ENCODE peak calls at places on chromosomes 6 and 20, in nine cellular contexts. One of them, this sample, is unnamed.

GRCh38 chr20:57897891-57898290 is 188.1 kb upstream of the PMEPA1 start:
- DNase-seq in mesendoderm: no peak
- DNase-seq in OCI-M1: no peak
- DNase-seq in thoracic aorta: no peak
- DNase-seq in NCI-H2081 treated with DMSO at 0.1 percent for 48 hours: no peak
- DNase-seq in lower leg skin: no peak
- DNase-seq in heart right ventricle: no peak
- DNase-seq in activated CD8-positive, alpha-beta memory T cell treated with anti-CD3 and anti-CD28 coated beads for 1 hour: no peak
- DNase-seq in activated naive CD8-positive, alpha-beta T cell treated with anti-CD3 and anti-CD28 coated beads, Interleukin-2, amount 10 ng/mL, durations not matched to agents 7 days and 5 days: no peak
- DNase-seq in this sample: peak; percentile 36

GRCh38 chr6:44660561-44661220 is 273.2 kb downstream of the CDC5L start:
- DNase-seq in mesendoderm: no peak
- DNase-seq in OCI-M1: no peak
- DNase-seq in thoracic aorta: no peak
- DNase-seq in NCI-H2081 treated with DMSO at 0.1 percent for 48 hours: no peak
- DNase-seq in lower leg skin: no peak
- DNase-seq in heart right ventricle: no peak
- DNase-seq in activated CD8-positive, alpha-beta memory T cell treated with anti-CD3 and anti-CD28 coated beads for 1 hour: no peak
- DNase-seq in activated naive CD8-positive, alpha-beta T cell treated with anti-CD3 and anti-CD28 coated beads, Interleukin-2, amount 10 ng/mL, durations not matched to agents 7 days and 5 days: no peak
- DNase-seq in this sample: no peak

GRCh38 chr20:7723284-7723683 is 217.0 kb downstream of the HAO1 start:
- DNase-seq in mesendoderm: no peak
- DNase-seq in OCI-M1: no peak
- DNase-seq in thoracic aorta: no peak
- DNase-seq in NCI-H2081 treated with DMSO at 0.1 percent for 48 hours: no peak
- DNase-seq in lower leg skin: no peak
- DNase-seq in heart right ventricle: no peak
- DNase-seq in activated CD8-positive, alpha-beta memory T cell treated with anti-CD3 and anti-CD28 coated beads for 1 hour: no peak
- DNase-seq in activated naive CD8-positive, alpha-beta T cell treated with anti-CD3 and anti-CD28 coated beads, Interleukin-2, amount 10 ng/mL, durations not matched to agents 7 days and 5 days: no peak
- DNase-seq in this sample: no peak

GRCh38 chr6:146364816-146365594 is 178.6 kb upstream of the RAB32 start:
- DNase-seq in mesendoderm: no peak
- DNase-seq in OCI-M1: no peak
- DNase-seq in thoracic aorta: no peak
- DNase-seq in NCI-H2081 treated with DMSO at 0.1 percent for 48 hours: no peak
- DNase-seq in lower leg skin: no peak
- DNase-seq in heart right ventricle: no peak
- DNase-seq in activated CD8-positive, alpha-beta memory T cell treated with anti-CD3 and anti-CD28 coated beads for 1 hour: no peak
- DNase-seq in activated naive CD8-positive, alpha-beta T cell treated with anti-CD3 and anti-CD28 coated beads, Interleukin-2, amount 10 ng/mL, durations not matched to agents 7 days and 5 days: no peak
- DNase-seq in this sample: no peak

GRCh38 chr6:20399518-20399917 is 2.2 kb upstream of the E2F3 start:
- DNase-seq in mesendoderm: no peak
- DNase-seq in OCI-M1: no peak
- DNase-seq in thoracic aorta: no peak
- DNase-seq in NCI-H2081 treated with DMSO at 0.1 percent for 48 hours: no peak
- DNase-seq in lower leg skin: no peak
- DNase-seq in heart right ventricle: no peak
- DNase-seq in activated CD8-positive, alpha-beta memory T cell treated with anti-CD3 and anti-CD28 coated beads for 1 hour: no peak
- DNase-seq in activated naive CD8-positive, alpha-beta T cell treated with anti-CD3 and anti-CD28 coated beads, Interleukin-2, amount 10 ng/mL, durations not matched to agents 7 days and 5 days: no peak
- DNase-seq in this sample: no peak

GRCh38 chr20:45456632-45457031 is 12.9 kb upstream of the WFDC2 start:
- DNase-seq in mesendoderm: peak; percentile 78
- DNase-seq in OCI-M1: peak; percentile 31
- DNase-seq in thoracic aorta: no peak
- DNase-seq in NCI-H2081 treated with DMSO at 0.1 percent for 48 hours: no peak
- DNase-seq in lower leg skin: no peak
- DNase-seq in heart right ventricle: no peak
- DNase-seq in activated CD8-positive, alpha-beta memory T cell treated with anti-CD3 and anti-CD28 coated beads for 1 hour: no peak
- DNase-seq in activated naive CD8-positive, alpha-beta T cell treated with anti-CD3 and anti-CD28 coated beads, Interleukin-2, amount 10 ng/mL, durations not matched to agents 7 days and 5 days: no peak
- DNase-seq in this sample: no peak

GRCh38 chr20:1434571-1435336 is 31.9 kb downstream of the NSFL1C start:
- DNase-seq in mesendoderm: peak; percentile 67
- DNase-seq in OCI-M1: peak; percentile 98
- DNase-seq in thoracic aorta: no peak
- DNase-seq in NCI-H2081 treated with DMSO at 0.1 percent for 48 hours: no peak
- DNase-seq in lower leg skin: no peak
- DNase-seq in heart right ventricle: peak; percentile 16
- DNase-seq in activated CD8-positive, alpha-beta memory T cell treated with anti-CD3 and anti-CD28 coated beads for 1 hour: no peak
- DNase-seq in activated naive CD8-positive, alpha-beta T cell treated with anti-CD3 and anti-CD28 coated beads, Interleukin-2, amount 10 ng/mL, durations not matched to agents 7 days and 5 days: peak; percentile 66
- DNase-seq in this sample: no peak

GRCh38 chr6:134994431-134994830 is 44.5 kb upstream of the ALDH8A1 start:
- DNase-seq in mesendoderm: no peak
- DNase-seq in OCI-M1: no peak
- DNase-seq in thoracic aorta: no peak
- DNase-seq in NCI-H2081 treated with DMSO at 0.1 percent for 48 hours: no peak
- DNase-seq in lower leg skin: no peak
- DNase-seq in heart right ventricle: no peak
- DNase-seq in activated CD8-positive, alpha-beta memory T cell treated with anti-CD3 and anti-CD28 coated beads for 1 hour: no peak
- DNase-seq in activated naive CD8-positive, alpha-beta T cell treated with anti-CD3 and anti-CD28 coated beads, Interleukin-2, amount 10 ng/mL, durations not matched to agents 7 days and 5 days: no peak
- DNase-seq in this sample: no peak

GRCh38 chr6:111862314-111862713 is 10.9 kb downstream of the FYN start:
- DNase-seq in mesendoderm: no peak
- DNase-seq in OCI-M1: no peak
- DNase-seq in thoracic aorta: no peak
- DNase-seq in NCI-H2081 treated with DMSO at 0.1 percent for 48 hours: no peak
- DNase-seq in lower leg skin: no peak
- DNase-seq in heart right ventricle: no peak
- DNase-seq in activated CD8-positive, alpha-beta memory T cell treated with anti-CD3 and anti-CD28 coated beads for 1 hour: no peak
- DNase-seq in activated naive CD8-positive, alpha-beta T cell treated with anti-CD3 and anti-CD28 coated beads, Interleukin-2, amount 10 ng/mL, durations not matched to agents 7 days and 5 days: no peak
- DNase-seq in this sample: no peak

GRCh38 chr6:145071836-145072235 is 663.5 kb downstream of the EPM2A start:
- DNase-seq in mesendoderm: no peak
- DNase-seq in OCI-M1: no peak
- DNase-seq in thoracic aorta: no peak
- DNase-seq in NCI-H2081 treated with DMSO at 0.1 percent for 48 hours: no peak
- DNase-seq in lower leg skin: no peak
- DNase-seq in heart right ventricle: no peak
- DNase-seq in activated CD8-positive, alpha-beta memory T cell treated with anti-CD3 and anti-CD28 coated beads for 1 hour: no peak
- DNase-seq in activated naive CD8-positive, alpha-beta T cell treated with anti-CD3 and anti-CD28 coated beads, Interleukin-2, amount 10 ng/mL, durations not matched to agents 7 days and 5 days: no peak
- DNase-seq in this sample: no peak

GRCh38 chr20:10906830-10907229 is 233.0 kb upstream of the JAG1 start:
- DNase-seq in mesendoderm: no peak
- DNase-seq in OCI-M1: no peak
- DNase-seq in thoracic aorta: no peak
- DNase-seq in NCI-H2081 treated with DMSO at 0.1 percent for 48 hours: no peak
- DNase-seq in lower leg skin: no peak
- DNase-seq in heart right ventricle: no peak
- DNase-seq in activated CD8-positive, alpha-beta memory T cell treated with anti-CD3 and anti-CD28 coated beads for 1 hour: no peak
- DNase-seq in activated naive CD8-positive, alpha-beta T cell treated with anti-CD3 and anti-CD28 coated beads, Interleukin-2, amount 10 ng/mL, durations not matched to agents 7 days and 5 days: no peak
- DNase-seq in this sample: no peak